ENCODE peak calls at places on chromosomes 11 and 22, in four cellular contexts. I, A, Z and D are unnamed samples.

GRCh38 chr11:8697056-8697455 is 14.5 kb downstream of the RPL27A start:
- DNase-seq in I (peak), Z (no peak), A (no peak), D (no peak)

GRCh38 chr11:70660059-70660888 is 261.9 kb downstream of the CTTN start:
- DNase-seq in I (no peak), Z (no peak), A (no peak), D (no peak)

GRCh38 chr11:111357150-111358037 is 21.7 kb downstream of the POU2AF1 start:
- DNase-seq in A (no peak), Z (no peak), I (no peak), D (no peak)

GRCh38 chr11:73259406-73260126 is 12.6 kb upstream of the P2RY6 start:
- DNase-seq in I (no peak), Z (no peak), A (no peak), D (no peak)

GRCh38 chr11:9626778-9627394 is 37.0 kb upstream of the SWAP70 start:
- DNase-seq in Z (no peak), A (no peak), I (no peak), D (no peak)

GRCh38 chr11:74648894-74649293 is 56.5 kb downstream of the POLD3 start:
- DNase-seq in I (no peak), Z (no peak), A (no peak), D (no peak)

GRCh38 chr22:46738642-46738960 is 549 bp upstream of the CERK start:
- DNase-seq in Z (no peak), A (no peak), I (no peak), D (no peak)

GRCh38 chr11:16795146-16795545 is 56.7 kb downstream of the C11orf58 start:
- DNase-seq in I (no peak), Z (no peak), A (no peak), D (no peak)

GRCh38 chr11:14029415-14029814 is 66.9 kb downstream of the SPON1 start:
- DNase-seq in Z (no peak), I (no peak), A (no peak), D (peak)

GRCh38 chr11:44484211-44484610 is 81.3 kb upstream of the CD82 start:
- DNase-seq in A (no peak), Z (no peak), I (no peak), D (peak)

GRCh38 chr22:32482708-32483107 is 8.1 kb downstream of the FBXO7 start:
- DNase-seq in Z (peak), I (no peak), A (no peak), D (peak)

GRCh38 chr11:65606876-65607613 is 7.0 kb downstream of the MAP3K11 start:
- DNase-seq in I (peak), A (peak), Z (no peak), D (peak)

GRCh38 chr11:103110406-103110805 is 1.2 kb downstream of the DYNC2H1 start:
- DNase-seq in I (no peak), A (no peak), Z (no peak), D (peak)

GRCh38 chr11:796565-797299 is 1.3 kb downstream of the SLC25A22 start:
- DNase-seq in I (peak), Z (no peak), A (no peak), D (no peak)

GRCh38 chr11:26044389-26044788 is 287.5 kb upstream of the ANO3 start:
- DNase-seq in Z (no peak), I (no peak), A (no peak), D (no peak)

GRCh38 chr11:68687986-68688385 is 3.6 kb downstream of the GAL start:
- DNase-seq in Z (no peak), A (no peak), I (no peak), D (no peak)

GRCh38 chr11:28524098-28524497 is 415.9 kb downstream of the METTL15 start:
- DNase-seq in I (no peak), A (no peak), Z (no peak), D (no peak)

GRCh38 chr11:131888230-131888826 is 517.9 kb downstream of the NTM start:
- DNase-seq in I (no peak), Z (no peak), A (no peak), D (peak)

GRCh38 chr11:110735431-110736157 is 23.4 kb upstream of the ARHGAP20 start:
- DNase-seq in A (no peak), Z (no peak), I (no peak), D (no peak)

GRCh38 chr11:87219266-87219665 is 181.5 kb downstream of the TMEM135 start:
- DNase-seq in A (no peak), Z (peak), I (no peak), D (no peak)

GRCh38 chr11:67280791-67281551 is 8.1 kb upstream of the ANKRD13D start:
- DNase-seq in A (peak), Z (no peak), I (peak), D (no peak)

GRCh38 chr11:23727821-23728220 is 769.0 kb upstream of the LUZP2 start:
- DNase-seq in I (no peak), Z (no peak), A (no peak), D (peak)

GRCh38 chr11:100695911-100696310 is 8.8 kb downstream of the ARHGAP42 start:
- DNase-seq in A (no peak), Z (no peak), I (no peak), D (no peak)

GRCh38 chr11:112211556-112211955 is 14.7 kb upstream of the PTS start:
- DNase-seq in Z (no peak), A (no peak), I (no peak), D (peak)

GRCh38 chr22:46701262-46701661 is 36.8 kb downstream of the CERK start:
- DNase-seq in Z (no peak), I (no peak), A (no peak), D (no peak)

GRCh38 chr11:18633256-18634139 is 644 bp downstream of the SPTY2D1 start:
- DNase-seq in A (peak), I (no peak), Z (peak), D (no peak)

GRCh38 chr11:59199546-59200420 is 12.9 kb downstream of the MPEG1 start:
- DNase-seq in I (no peak), Z (peak), A (no peak), D (no peak)

GRCh38 chr11:937853-938261 is 12.2 kb downstream of the AP2A2 start:
- DNase-seq in I (no peak), Z (no peak), A (no peak), D (no peak)

GRCh38 chr11:122733301-122733686 is 77.8 kb downstream of the UBASH3B start:
- DNase-seq in A (peak), Z (no peak), I (no peak), D (peak)

GRCh38 chr11:134036484-134037092 is 32.3 kb upstream of the JAM3 start:
- DNase-seq in I (no peak), Z (no peak), A (no peak), D (no peak)

GRCh38 chr11:117419136-117419914 is 91.7 kb downstream of the CEP164 start:
- DNase-seq in Z (no peak), I (no peak), A (no peak), D (peak)

GRCh38 chr22:28896611-28897010 is 13.2 kb downstream of the ZNRF3 start:
- DNase-seq in I (no peak), A (no peak), Z (no peak), D (peak)

GRCh38 chr11:78499971-78500370 is 74.7 kb downstream of the NARS2 start:
- DNase-seq in A (no peak), Z (no peak), I (no peak), D (peak)

GRCh38 chr11:100741866-100742625 is 55.0 kb downstream of the ARHGAP42 start:
- DNase-seq in I (no peak), A (no peak), Z (no peak), D (no peak)

GRCh38 chr22:37753746-37754145 is 54.0 kb upstream of the GCAT start:
- DNase-seq in I (no peak), Z (no peak), A (no peak), D (no peak)

DNA sequence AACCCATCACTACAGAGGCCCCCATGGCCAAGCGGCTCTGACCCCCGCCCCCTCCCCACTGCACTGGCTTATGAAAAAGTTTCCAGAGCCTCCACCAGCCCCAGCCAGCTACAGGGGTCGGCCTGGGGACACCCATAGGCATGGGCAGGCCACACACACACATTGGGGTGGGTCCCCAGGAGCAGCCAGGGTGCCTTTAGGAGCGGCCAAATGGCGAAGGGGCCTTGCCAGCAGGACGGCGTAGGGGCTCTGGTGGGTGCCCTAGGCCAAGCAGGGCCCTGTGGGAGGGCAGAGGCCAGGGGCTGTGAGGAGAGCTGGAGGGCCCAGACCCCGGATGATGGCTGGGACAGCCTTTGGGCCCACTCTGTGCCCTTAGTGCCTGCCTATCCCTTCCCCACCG is 10.1 kb downstream of the TSSC4 start:
- DNase-seq in I (no peak), A (no peak), Z (no peak), D (no peak)
- H3K4me3 ChIP-seq in I (no peak), A (no peak), Z (no peak), D (no peak)

DNA sequence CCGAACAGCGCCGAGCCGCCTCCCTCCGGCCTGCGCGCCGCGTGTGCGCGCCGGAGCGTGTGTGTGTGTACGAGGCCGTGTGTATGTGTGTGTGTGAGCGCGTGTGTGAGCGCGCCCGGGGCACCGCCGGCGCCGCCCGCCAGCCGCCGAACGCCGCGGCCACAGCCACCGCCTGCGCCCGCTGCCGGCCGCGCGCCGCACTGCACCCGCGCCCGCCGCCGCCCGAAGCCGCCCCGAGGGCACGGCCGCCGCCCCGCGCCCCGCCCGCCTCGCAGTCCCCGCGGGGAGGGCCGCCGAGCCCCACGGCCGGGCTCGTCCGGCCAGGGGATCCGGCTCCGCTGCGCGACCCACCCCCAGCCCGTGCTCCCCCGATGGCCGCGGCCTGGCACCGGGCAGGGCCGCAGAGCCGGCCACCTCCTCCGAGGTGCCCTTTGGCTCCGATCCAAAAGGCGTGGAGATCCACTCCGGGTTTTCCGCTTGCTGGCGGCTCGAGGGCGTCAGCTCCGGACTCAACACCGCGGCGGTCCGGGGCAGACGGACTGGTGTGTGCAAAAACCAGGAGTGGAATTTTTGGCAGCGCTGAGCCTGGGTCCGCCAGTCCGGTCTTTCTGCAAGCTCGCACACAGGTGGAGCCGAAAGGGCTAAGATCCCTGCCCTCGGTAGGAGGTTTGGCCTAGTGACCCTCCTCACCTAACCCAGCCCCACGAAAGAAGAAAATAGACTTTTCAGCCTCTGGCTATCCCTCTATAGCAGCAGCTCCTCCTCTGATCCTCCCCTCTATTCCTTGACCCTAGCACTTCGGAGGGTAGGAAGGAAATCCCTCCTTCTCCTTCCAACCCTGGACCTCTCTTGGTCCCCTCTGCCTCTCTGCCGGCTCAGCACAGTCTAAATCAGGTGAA is at the start of gene SYT7:
- DNase-seq in I (peak), A (peak), Z (peak), D (peak)
- TF ChIP-seq CTCF in I (peak), A (peak), Z (peak), D (no peak)

GRCh38 chr11:46402957-46403902 is 11.7 kb upstream of the CHRM4 start:
- DNase-seq in Z (no peak), I (no peak), A (no peak), D (no peak)
- H3K4me3 ChIP-seq in Z (no peak), I (no peak), A (no peak), D (no peak)

DNA sequence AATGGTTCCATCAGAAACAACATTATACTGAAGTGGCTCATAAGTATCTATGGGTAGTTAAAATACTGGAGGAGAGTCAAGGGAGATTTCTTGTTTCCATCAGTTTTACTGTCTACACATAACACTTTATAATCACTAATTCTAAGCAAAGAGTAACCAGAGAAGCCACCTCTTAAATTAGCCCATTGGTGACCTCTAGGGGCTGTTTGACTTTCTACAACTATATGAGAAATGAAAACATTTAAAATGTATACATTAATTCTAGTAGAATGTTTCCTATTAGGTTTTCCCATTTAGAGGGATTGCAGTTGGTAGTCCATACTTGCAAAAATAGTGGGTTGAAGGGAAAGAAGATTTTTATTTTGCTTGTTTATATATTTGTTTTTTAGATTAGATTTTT is 504.3 kb downstream of the FAM181B start:
- DNase-seq in A (no peak), I (no peak), Z (no peak), D (peak)
- TF ChIP-seq CTCF in A (no peak), I (no peak), Z (peak), D (peak)

GRCh38 chr22:50308597-50308935 is 1.1 kb upstream of the PLXNB2 start:
- DNase-seq in A (peak), I (no peak), Z (no peak), D (no peak)

GRCh38 chr22:50306753-50307749 is at the start of gene PLXNB2:
- DNase-seq in I (peak), A (peak), Z (no peak), D (peak)

GRCh38 chr22:50308986-50309600 is 1.6 kb upstream of the PLXNB2 start:
- DNase-seq in A (no peak), Z (no peak), I (no peak), D (no peak)

GRCh38 chr22:50309601-50309991 is 2.1 kb upstream of the PLXNB2 start:
- DNase-seq in A (no peak), I (no peak), Z (no peak), D (no peak)

GRCh38 chr22:50307891-50308596 is 598 bp upstream of the PLXNB2 start:
- DNase-seq in Z (no peak), A (no peak), I (no peak), D (no peak)
- H3K4me3 ChIP-seq in Z (no peak), A (peak), I (no peak), D (no peak)

GRCh38 chr22:25969901-25970300 is 199.4 kb upstream of the SEZ6L start:
- DNase-seq in I (no peak), A (no peak), Z (no peak), D (no peak)
- TF ChIP-seq CTCF in I (no peak), A (no peak), Z (no peak), D (no peak)